ENCODE peak calls at places on chromosomes 1 and 21, in nine cellular contexts. T, Z, U, O, F, X, G, D and C are unnamed samples.

GRCh38 chr21:42657676-42658319 is 4.4 kb downstream of the PDE9A start:
- DNase-seq in D (no peak), F (no peak), T (no peak), Z (no peak), O (no peak), G (no peak), U (no peak), X (no peak), C (peak)

GRCh38 chr21:37687001-37687400 is 229.3 kb downstream of the KCNJ6 start:
- DNase-seq in O (no peak), U (peak), Z (peak), G (no peak), F (no peak), T (no peak), X (no peak), D (no peak), C (no peak)

GRCh38 chr1:227433663-227434062 is 115.4 kb upstream of the CDC42BPA start:
- DNase-seq in Z (no peak), G (no peak), U (no peak), X (no peak), O (no peak), F (no peak), D (no peak), T (no peak), C (no peak)

GRCh38 chr1:77834771-77835334 is 53.6 kb upstream of the NEXN start:
- DNase-seq in Z (peak), U (peak), O (peak), T (no peak), D (no peak), G (peak), F (no peak), X (no peak), C (no peak)

GRCh38 chr21:15978158-15978805 is 248.5 kb downstream of the USP25 start:
- DNase-seq in F (no peak), T (no peak), D (no peak), U (peak), O (no peak), Z (peak), G (no peak), X (peak), C (no peak)

GRCh38 chr21:35520302-35520701 is 471.2 kb upstream of the RUNX1 start:
- DNase-seq in U (no peak), F (no peak), T (no peak), O (no peak), D (no peak), X (no peak), Z (no peak), G (peak), C (no peak)

GRCh38 chr1:207823880-207824566 is 72.2 kb downstream of the CD46 start:
- DNase-seq in T (peak), U (peak), D (peak), G (peak), Z (peak), X (peak), O (peak), F (peak), C (peak)

GRCh38 chr1:59258412-59259032 is 38.4 kb upstream of the FGGY start:
- DNase-seq in X (no peak), D (no peak), U (no peak), T (no peak), Z (peak), G (no peak), O (peak), F (no peak), C (no peak)

GRCh38 chr1:25695991-25696330 is 79.4 kb downstream of the MAN1C1 start:
- DNase-seq in Z (peak), X (no peak), F (no peak), O (peak), T (no peak), G (peak), U (no peak), D (no peak), C (no peak)

GRCh38 chr1:156895408-156895874 is 1.9 kb downstream of the PEAR1 start:
- DNase-seq in G (no peak), D (no peak), F (no peak), O (no peak), U (no peak), T (no peak), X (peak), Z (no peak), C (no peak)

GRCh38 chr21:31220567-31220966 is 123.5 kb downstream of the TIAM1 start:
- DNase-seq in Z (peak), T (peak), D (no peak), O (peak), X (no peak), U (no peak), G (peak), F (no peak), C (no peak)

GRCh38 chr1:112998592-112999235 is 42.7 kb upstream of the SLC16A1 start:
- DNase-seq in T (no peak), X (peak), O (no peak), G (peak), U (no peak), D (no peak), Z (peak), F (no peak), C (no peak)

GRCh38 chr1:201282931-201283829 is at the start of gene PKP1:
- DNase-seq in Z (peak), O (peak), T (peak), D (no peak), U (peak), X (no peak), G (peak), F (no peak), C (no peak)

GRCh38 chr1:153612755-153613331 is at the start of gene S100A16:
- DNase-seq in Z (peak), D (no peak), U (peak), O (peak), X (no peak), T (no peak), F (peak), G (peak), C (no peak)

GRCh38 chr1:209505044-209505443 is 78.5 kb upstream of the CAMK1G start:
- DNase-seq in X (no peak), F (no peak), G (no peak), T (no peak), D (no peak), Z (peak), U (no peak), O (peak), C (no peak)

GRCh38 chr1:66671472-66671871 is 80.8 kb upstream of the DYNLT5 start:
- DNase-seq in D (no peak), O (no peak), X (no peak), T (no peak), U (no peak), G (no peak), Z (no peak), F (no peak), C (no peak)

GRCh38 chr21:37547615-37547975 is 181.0 kb downstream of the DYRK1A start:
- DNase-seq in O (no peak), U (no peak), G (no peak), X (no peak), F (no peak), Z (no peak), T (no peak), D (no peak), C (no peak)

GRCh38 chr1:20194770-20195463 is 8.6 kb upstream of the PLA2G2C start:
- DNase-seq in F (peak), X (peak), Z (peak), G (peak), O (peak), U (peak), D (peak), T (peak), C (peak)

GRCh38 chr1:197327776-197328364 is 59.8 kb downstream of the CRB1 start:
- DNase-seq in F (no peak), D (peak), X (peak), T (peak), G (peak), O (peak), Z (peak), U (peak), C (peak)

GRCh38 chr1:222815367-222815765 is 527 bp downstream of the DISP1 start:
- DNase-seq in D (no peak), G (peak), Z (peak), F (no peak), T (no peak), U (no peak), O (peak), X (peak), C (no peak)

GRCh38 chr1:903721-904270 is 19.9 kb upstream of the SAMD11 start:
- DNase-seq in Z (no peak), T (peak), O (no peak), F (no peak), D (no peak), G (peak), U (no peak), X (no peak), C (no peak)

GRCh38 chr1:87969040-87969439 is 640.4 kb downstream of the LMO4 start:
- DNase-seq in U (no peak), D (no peak), T (no peak), Z (no peak), G (no peak), O (no peak), X (no peak), F (no peak), C (no peak)

GRCh38 chr1:103509235-103509634 is 16.3 kb upstream of the RNPC3 start:
- DNase-seq in O (no peak), G (no peak), F (no peak), X (no peak), T (no peak), D (no peak), U (no peak), Z (no peak), C (no peak)

GRCh38 chr1:243421784-243422183 is 165.9 kb downstream of the SDCCAG8 start:
- DNase-seq in Z (peak), T (peak), O (peak), D (peak), X (peak), U (peak), G (peak), F (no peak), C (no peak)

GRCh38 chr1:3464649-3465025 is 10.2 kb downstream of the ARHGEF16 start:
- DNase-seq in U (no peak), Z (no peak), T (no peak), G (no peak), D (no peak), F (no peak), X (no peak), O (no peak), C (no peak)

GRCh38 chr1:24098907-24099637 is 12.9 kb downstream of the MYOM3 start:
- DNase-seq in O (no peak), F (no peak), Z (no peak), D (no peak), U (no peak), T (no peak), G (no peak), X (no peak), C (no peak)

GRCh38 chr1:195908121-195908520 is 700.1 kb downstream of the KCNT2 start:
- DNase-seq in Z (peak), T (no peak), G (no peak), F (no peak), D (no peak), X (no peak), U (no peak), O (peak), C (no peak)

GRCh38 chr1:227823537-227823936 is 8.1 kb downstream of the PRSS38 start:
- DNase-seq in U (no peak), O (no peak), G (no peak), D (no peak), F (no peak), Z (no peak), X (no peak), T (no peak), C (no peak)

GRCh38 chr1:69441496-69441895 is 126.2 kb upstream of the LRRC7 start:
- DNase-seq in Z (no peak), U (no peak), D (no peak), T (no peak), F (no peak), G (no peak), X (no peak), O (no peak), C (no peak)

GRCh38 chr1:178438432-178438831 is 58.3 kb downstream of the CLEC20A start:
- DNase-seq in Z (peak), X (no peak), O (no peak), G (no peak), T (no peak), F (no peak), D (no peak), U (peak), C (no peak)

GRCh38 chr1:193115629-193116227 is 6.1 kb upstream of the CDC73 start:
- DNase-seq in O (peak), D (no peak), F (peak), G (peak), U (no peak), T (no peak), Z (peak), X (peak), C (no peak)

GRCh38 chr1:59564192-59564891 is 250.4 kb upstream of the HOOK1 start:
- DNase-seq in Z (peak), T (no peak), U (no peak), D (no peak), F (no peak), X (no peak), O (no peak), G (no peak), C (no peak)

GRCh38 chr21:35256468-35256988 is 207.4 kb upstream of the RUNX1 start:
- DNase-seq in O (peak), F (peak), X (peak), Z (peak), U (no peak), T (peak), G (peak), D (no peak), C (no peak)

GRCh38 chr21:39681845-39682244 is 63.1 kb upstream of the IGSF5 start:
- DNase-seq in F (no peak), Z (peak), G (no peak), D (no peak), O (no peak), T (no peak), X (no peak), U (no peak), C (no peak)

GRCh38 chr1:45205000-45205909 is 1.1 kb downstream of the ZSWIM5 start:
- DNase-seq in U (peak), Z (peak), T (peak), O (peak), F (no peak), X (peak), D (no peak), G (peak), C (peak)

GRCh38 chr1:87766737-87767136 is 438.1 kb downstream of the LMO4 start:
- DNase-seq in Z (peak), F (no peak), T (no peak), U (no peak), X (no peak), D (no peak), G (no peak), O (peak), C (no peak)

GRCh38 chr1:33338495-33339211 is 17.8 kb upstream of the A3GALT2 start:
- DNase-seq in X (no peak), U (peak), G (peak), O (no peak), T (peak), Z (peak), D (no peak), F (no peak), C (no peak)

GRCh38 chr1:226332947-226333346 is 24.0 kb upstream of the LIN9 start:
- DNase-seq in Z (peak), T (no peak), F (no peak), U (no peak), X (peak), G (no peak), O (no peak), D (peak), C (peak)

GRCh38 chr1:240491156-240491555 is 120.8 kb downstream of the GREM2 start:
- DNase-seq in Z (no peak), F (no peak), G (no peak), X (no peak), D (no peak), U (peak), T (no peak), O (peak), C (no peak)

GRCh38 chr1:31618916-31619846 is 1.7 kb downstream of the HCRTR1 start:
- DNase-seq in Z (no peak), U (no peak), O (no peak), T (no peak), X (no peak), D (no peak), F (no peak), G (no peak), C (no peak)
- TF ChIP-seq EZH2phosphoT487 in Z (no peak), U (no peak), O (no peak), T (no peak), X (no peak), D (no peak), F (no peak), G (no peak), C (no peak)

DNA sequence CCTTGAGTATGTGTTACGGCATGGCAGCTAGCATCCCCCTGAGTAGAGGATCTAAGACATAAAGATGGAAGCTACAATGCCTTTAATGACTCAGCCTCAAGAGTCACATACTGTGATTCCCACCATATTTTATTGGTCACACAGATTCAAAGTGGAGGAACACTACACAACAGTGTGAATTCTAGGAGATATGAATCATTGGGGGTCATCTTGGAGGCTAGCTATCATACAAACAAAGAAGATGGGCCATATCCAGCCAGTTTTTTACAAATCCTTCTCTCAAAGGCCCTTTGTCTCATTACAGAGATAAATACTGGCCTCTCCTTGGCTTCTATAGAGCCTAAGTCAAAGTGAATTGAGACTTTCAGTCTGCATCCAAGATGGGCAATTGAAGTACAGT is 177.0 kb downstream of the TBX15 start:
- DNase-seq in X (no peak), D (no peak), T (no peak), G (no peak), O (no peak), U (no peak), F (no peak), Z (no peak), C (no peak)
- TF ChIP-seq EZH2phosphoT487 in X (no peak), D (no peak), T (no peak), G (no peak), O (no peak), U (no peak), F (no peak), Z (no peak), C (no peak)

GRCh38 chr1:96360036-96360795 is 361.4 kb upstream of the PTBP2 start:
- DNase-seq in U (no peak), D (no peak), O (peak), Z (peak), T (no peak), X (no peak), F (no peak), G (no peak), C (no peak)
- TF ChIP-seq EZH2phosphoT487 in U (no peak), D (no peak), O (no peak), Z (no peak), T (no peak), X (no peak), F (no peak), G (no peak), C (no peak)

DNA sequence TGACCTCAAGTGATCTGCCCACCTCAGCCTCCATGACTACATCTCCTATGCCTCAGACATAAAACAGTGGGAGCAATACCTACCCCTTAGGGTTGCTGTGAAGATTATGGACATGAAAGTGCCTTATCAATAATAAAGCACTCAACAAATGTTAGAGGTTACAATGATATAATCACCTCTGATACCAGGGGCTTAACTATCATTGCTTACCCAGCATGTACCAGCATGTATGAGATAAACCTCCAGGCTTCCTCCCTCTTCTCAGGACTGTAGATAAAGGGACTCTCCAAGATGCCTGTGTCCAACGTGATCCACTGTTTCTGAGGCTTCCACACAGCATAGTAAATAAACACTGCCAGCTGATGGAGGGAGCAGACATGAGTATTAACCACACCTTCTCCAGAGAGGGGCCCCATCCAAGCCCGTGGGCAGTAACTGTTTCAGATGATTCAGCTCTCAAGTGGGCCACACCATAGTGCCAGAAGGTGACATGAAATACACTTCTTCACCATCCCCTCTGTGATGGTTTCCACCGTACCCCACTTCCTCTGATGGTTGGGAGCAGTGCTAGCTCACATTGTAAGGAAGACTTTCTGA is 26.2 kb downstream of the RHBDL2 start:
- DNase-seq in T (no peak), O (no peak), G (no peak), U (no peak), Z (peak), D (no peak), X (no peak), F (no peak), C (no peak)
- TF ChIP-seq EZH2phosphoT487 in T (no peak), O (no peak), G (no peak), U (no peak), Z (no peak), D (no peak), X (no peak), F (no peak), C (no peak)

GRCh38 chr1:100799954-100800612 is 80.5 kb downstream of the VCAM1 start:
- DNase-seq in O (peak), T (no peak), F (no peak), D (no peak), X (no peak), Z (peak), U (no peak), G (peak), C (no peak)
- TF ChIP-seq EZH2phosphoT487 in O (no peak), T (no peak), F (no peak), D (no peak), X (no peak), Z (no peak), U (no peak), G (no peak), C (no peak)

GRCh38 chr1:7515896-7516295 is 255.2 kb upstream of the VAMP3 start:
- DNase-seq in O (no peak), D (no peak), U (no peak), Z (no peak), G (no peak), T (no peak), F (no peak), X (no peak), C (no peak)
- TF ChIP-seq EZH2phosphoT487 in O (no peak), D (no peak), U (no peak), Z (no peak), G (no peak), T (no peak), F (no peak), X (no peak), C (no peak)

GRCh38 chr1:38489844-38490270 is 369.7 kb downstream of the RRAGC start:
- DNase-seq in T (peak), O (peak), U (peak), Z (peak), D (peak), X (peak), F (peak), G (peak), C (peak)
- TF ChIP-seq EZH2phosphoT487 in T (no peak), O (no peak), U (no peak), Z (no peak), D (no peak), X (no peak), F (no peak), G (no peak), C (no peak)

DNA sequence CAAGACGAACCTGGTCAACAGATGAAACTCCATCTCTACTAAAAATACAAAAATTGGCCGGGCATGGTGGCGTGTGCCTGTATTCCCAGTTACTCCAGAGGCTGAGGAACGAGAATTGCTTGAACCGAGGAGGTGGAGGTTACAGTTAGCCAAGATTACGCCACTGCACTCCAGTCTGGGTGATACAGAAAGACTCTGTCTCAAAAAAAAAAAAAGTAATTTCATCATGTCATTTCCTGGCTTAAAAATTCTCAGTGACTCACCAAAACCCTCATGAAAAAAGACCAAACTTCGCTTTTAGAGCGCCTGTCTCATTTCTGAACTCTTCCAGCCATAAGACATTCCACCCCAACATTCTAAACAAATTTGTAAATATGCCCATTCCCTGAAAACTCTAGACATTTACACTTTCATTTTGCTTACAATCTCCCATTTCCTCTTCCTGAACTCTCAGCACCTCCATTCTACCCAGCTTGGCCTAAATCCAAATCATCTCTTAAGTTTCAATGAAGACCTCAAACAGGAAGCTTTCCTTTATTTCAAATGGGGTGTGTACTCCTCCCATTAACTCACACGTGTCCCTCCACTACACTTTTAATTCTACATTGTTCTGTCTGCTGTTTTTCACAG is 50.5 kb upstream of the PRRC2C start:
- DNase-seq in F (no peak), D (no peak), X (no peak), Z (peak), G (peak), O (peak), T (no peak), U (no peak), C (no peak)
- TF ChIP-seq EZH2phosphoT487 in F (no peak), D (no peak), X (no peak), Z (no peak), G (no peak), O (no peak), T (no peak), U (no peak), C (no peak)